ENCODE peak calls at places on chromosomes 5 and 9, in seven cellular contexts. R is progenitor cell of endocrine pancreas; O is NCI-H1092; X is activated T-cell treated with anti-CD3 and anti-CD28 coated beads, Interleukin-2, amount 50 U/mL, for 4 hours; C is NCI-H524; Z is ecto neural progenitor cell; Q is CD4-positive, alpha-beta T cell. V is an unnamed sample.

GRCh38 chr9:6113312-6113711 is 97.9 kb upstream of the RANBP6 start:
- DNase-seq in R (no peak), O (no peak), X (no peak), C (no peak), Z (no peak), Q (no peak), V (no peak)

GRCh38 chr9:31824860-31825259 is 559.6 kb upstream of the ACO1 start:
- DNase-seq in R (no peak), O (no peak), X (no peak), C (no peak), Z (no peak), Q (no peak), V (no peak)

GRCh38 chr9:84759300-84759750 is 89.8 kb downstream of the NTRK2 start:
- DNase-seq in R (no peak), O (no peak), X (no peak), C (no peak), Z (no peak), Q (no peak), V (no peak)

GRCh38 chr5:5497132-5497748 is 74.8 kb downstream of the ICE1 start:
- DNase-seq in R (peak), O (peak), X (no peak), C (peak), Z (no peak), Q (no peak), V (peak)

GRCh38 chr5:181024245-181025029 is 15.6 kb upstream of the BTNL9 start:
- DNase-seq in R (no peak), O (no peak), X (no peak), C (no peak), Z (no peak), Q (no peak), V (no peak)

GRCh38 chr5:155616779-155617392 is 603.3 kb downstream of the KIF4B start:
- DNase-seq in R (peak), O (no peak), X (peak), C (no peak), Z (peak), Q (peak), V (peak)

GRCh38 chr5:65981548-65981947 is 55.2 kb downstream of the ERBIN start:
- DNase-seq in R (no peak), O (no peak), X (no peak), C (no peak), Z (no peak), Q (no peak), V (no peak)

GRCh38 chr5:100796851-100797250 is 106.2 kb downstream of the ST8SIA4 start:
- DNase-seq in R (no peak), O (no peak), X (no peak), C (no peak), Z (no peak), Q (no peak), V (no peak)

GRCh38 chr9:127497656-127498290 is 46.5 kb downstream of the LRSAM1 start:
- DNase-seq in R (no peak), O (no peak), X (no peak), C (no peak), Z (no peak), Q (no peak), V (no peak)

GRCh38 chr9:35844628-35845301 is 15.7 kb downstream of the TMEM8B start:
- DNase-seq in R (no peak), O (no peak), X (no peak), C (no peak), Z (no peak), Q (no peak), V (no peak)

GRCh38 chr5:116573617-116574431 is 799 bp downstream of the SEMA6A start:
- DNase-seq in R (peak), O (no peak), X (no peak), C (peak), Z (peak), Q (no peak), V (no peak)

GRCh38 chr5:163867738-163868137 is 362.3 kb downstream of the MAT2B start:
- DNase-seq in R (no peak), O (no peak), X (no peak), C (no peak), Z (no peak), Q (no peak), V (no peak)

GRCh38 chr9:8649157-8649556 is 849.6 kb upstream of the DMAC1 start:
- DNase-seq in R (no peak), O (no peak), X (no peak), C (no peak), Z (no peak), Q (no peak), V (no peak)

GRCh38 chr5:95098012-95098411 is 186.9 kb downstream of the MCTP1 start:
- DNase-seq in R (no peak), O (no peak), X (no peak), C (no peak), Z (no peak), Q (no peak), V (no peak)

GRCh38 chr5:36252722-36253340 is 11.1 kb upstream of the NADK2 start:
- DNase-seq in R (no peak), O (no peak), X (no peak), C (no peak), Z (no peak), Q (no peak), V (no peak)

V was measured in islet precursor cell.